ENCODE peak calls at places on chromosomes 7 and 10, in four cellular contexts. C is sigmoid colon, U is WERI-Rb-1, K is adrenal gland. B is an unnamed sample. For H3K36me3, the result is how much of the 10 kb centered on the place peaks cover.

GRCh38 chr10:103584216-103585010 is 90.9 kb downstream of the NEURL1 start:
- DNase-seq in C (no peak), U (no peak), K (no peak), B (no peak)

GRCh38 chr7:65475040-65475726 is 101.5 kb downstream of the ZNF92 start:
- DNase-seq in C (no peak), U (no peak), K (no peak), B (no peak)

GRCh38 chr7:7516662-7517061 is 19.0 kb downstream of the COL28A1 start:
- DNase-seq in C (no peak), U (no peak), K (no peak), B (no peak)

GRCh38 chr10:47044741-47045140 is 133.5 kb downstream of the PTPN20 start:
- DNase-seq in C (peak), U (no peak), K (peak), B (no peak)

GRCh38 chr10:31490858-31491504 is 172.0 kb downstream of the ZEB1 start:
- DNase-seq in C (no peak), U (peak), K (peak), B (no peak)

GRCh38 chr10:7475954-7476353 is 65.1 kb upstream of the SFMBT2 start:
- DNase-seq in C (no peak), U (no peak), K (no peak), B (no peak)

GRCh38 chr10:114507449-114507848 is 103.1 kb upstream of the AFAP1L2 start:
- DNase-seq in C (no peak), U (no peak), K (no peak), B (no peak)

GRCh38 chr10:122879339-122880273 is at the start of gene FAM24B:
- DNase-seq in C (peak), U (peak), K (peak), B (peak)

GRCh38 chr10:125407000-125407502 is 246.7 kb upstream of the CTBP2 start:
- DNase-seq in C (no peak), U (no peak), K (no peak), B (no peak)

GRCh38 chr10:58894929-58895328 is 281.5 kb upstream of the PHYHIPL start:
- DNase-seq in C (no peak), U (no peak), K (no peak), B (no peak)

GRCh38 chr10:37488792-37489657 is 363.6 kb downstream of the ANKRD30A start:
- DNase-seq in C (no peak), U (peak), K (peak), B (no peak)

GRCh38 chr7:2004841-2005351 is 227.8 kb downstream of the MAD1L1 start:
- DNase-seq in C (peak), U (no peak), K (peak), B (peak)

GRCh38 chr7:2002561-2003450 is 229.9 kb downstream of the MAD1L1 start:
- DNase-seq in C (peak), U (no peak), K (peak), B (peak)

GRCh38 chr7:2003931-2004812 is 228.6 kb downstream of the MAD1L1 start:
- DNase-seq in C (peak), U (no peak), K (peak), B (peak)

GRCh38 chr7:2001601-2002442 is 230.9 kb downstream of the MAD1L1 start:
- DNase-seq in C (peak), U (no peak), K (peak), B (peak)

DNA sequence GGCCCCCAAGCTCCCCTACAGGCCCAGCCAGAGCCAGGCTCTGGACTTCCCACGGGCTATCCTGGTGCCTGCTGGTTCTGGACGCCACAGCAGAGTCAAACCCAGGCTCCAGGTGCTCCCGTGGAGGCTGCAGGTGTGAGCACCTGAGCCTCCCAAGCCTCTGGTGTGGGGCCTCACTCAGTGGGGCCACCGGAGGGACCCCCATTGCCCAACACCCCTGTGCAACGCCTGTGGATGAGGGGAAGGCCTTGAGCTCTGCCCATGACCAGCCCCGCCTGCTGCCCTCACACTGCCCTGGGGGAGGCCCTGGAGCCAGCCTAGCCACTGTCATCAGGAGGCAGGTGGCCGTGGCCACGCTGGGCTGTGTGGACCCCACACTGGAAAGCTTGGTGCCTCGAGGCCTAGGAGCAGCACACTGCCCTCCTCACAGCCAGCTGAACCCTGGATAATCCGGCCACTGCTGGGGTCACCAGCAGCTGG is 229.3 kb downstream of the MAD1L1 start:
- DNase-seq in C (peak), U (no peak), K (peak), B (peak)
- H3K4me3 ChIP-seq in C (no peak), U (no peak), K (no peak), B (no peak)

DNA sequence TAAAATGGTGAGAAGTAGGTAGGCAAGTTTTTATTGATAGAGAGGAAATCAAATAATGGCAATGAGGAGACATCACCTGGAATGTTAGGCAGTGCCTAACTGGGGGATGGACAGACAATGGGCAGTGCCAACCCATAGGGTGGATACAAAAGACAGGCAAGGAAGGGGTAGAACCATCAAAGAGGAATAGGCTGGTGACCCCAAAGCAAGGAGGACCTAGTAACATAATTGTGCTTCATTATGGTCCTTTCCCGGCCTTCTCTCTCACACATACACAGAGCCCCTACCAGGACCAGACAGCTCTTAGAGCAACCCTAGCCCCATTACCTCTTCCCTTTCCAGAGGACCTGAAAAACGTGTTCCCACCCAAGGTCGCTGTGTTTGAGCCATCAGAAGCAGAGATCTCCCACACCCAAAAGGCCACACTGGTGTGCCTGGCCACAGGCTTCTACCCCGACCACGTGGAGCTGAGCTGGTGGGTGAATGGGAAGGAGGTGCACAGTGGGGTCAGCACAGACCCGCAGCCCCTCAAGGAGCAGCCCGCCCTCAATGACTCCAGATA is 30.0 kb downstream of the PRSS2 start:
- DNase-seq in C (no peak), U (no peak), K (no peak), B (no peak)
- H3K36me3 ChIP-seq in C (under half), U (under half), K (under half), B (under half)

DNA sequence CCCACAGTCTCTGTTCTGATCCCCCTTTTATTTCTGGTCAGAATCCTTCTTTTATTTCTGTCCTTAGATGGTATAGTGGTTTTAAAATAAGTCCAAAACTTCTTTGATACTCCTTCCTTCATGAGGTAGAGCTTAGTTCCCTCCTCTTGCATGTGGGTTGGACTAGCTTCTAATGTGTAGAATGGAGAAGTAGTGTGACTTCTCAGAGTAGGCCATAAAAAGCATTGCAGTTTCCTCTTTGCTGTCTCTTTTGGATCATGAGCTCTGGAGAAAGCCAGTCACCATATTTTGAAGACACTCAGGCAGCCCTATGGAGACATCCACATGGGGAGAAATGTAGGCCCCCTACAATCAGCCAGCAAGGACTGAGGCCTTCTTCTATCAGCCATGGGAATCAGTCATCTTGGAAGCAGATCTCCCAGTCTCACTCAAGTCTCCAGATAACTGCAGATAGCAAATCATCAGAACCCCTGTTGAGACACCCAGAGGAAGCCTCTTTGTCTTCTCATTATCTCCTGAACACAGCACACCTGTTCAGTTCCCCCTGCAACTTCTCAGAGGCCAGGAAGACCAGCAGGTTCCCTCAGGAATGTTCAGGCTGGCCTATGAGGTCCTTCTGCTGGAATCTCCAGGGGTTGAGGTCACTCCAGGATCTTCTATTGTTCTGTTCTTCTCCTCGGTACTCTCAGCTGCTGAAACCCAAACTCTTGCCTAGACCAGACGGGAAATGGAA is 511.9 kb upstream of the ZMIZ1 start:
- DNase-seq in C (no peak), U (no peak), K (no peak), B (no peak)
- TF ChIP-seq CTCF in C (no peak), U (no peak), K (no peak), B (no peak)

GRCh38 chr7:106597751-106598619 is 63.0 kb downstream of the CCDC71L start:
- DNase-seq in C (no peak), U (no peak), K (no peak), B (no peak)
- H3K4me3 ChIP-seq in C (peak), U (peak), K (no peak), B (peak)

DNA sequence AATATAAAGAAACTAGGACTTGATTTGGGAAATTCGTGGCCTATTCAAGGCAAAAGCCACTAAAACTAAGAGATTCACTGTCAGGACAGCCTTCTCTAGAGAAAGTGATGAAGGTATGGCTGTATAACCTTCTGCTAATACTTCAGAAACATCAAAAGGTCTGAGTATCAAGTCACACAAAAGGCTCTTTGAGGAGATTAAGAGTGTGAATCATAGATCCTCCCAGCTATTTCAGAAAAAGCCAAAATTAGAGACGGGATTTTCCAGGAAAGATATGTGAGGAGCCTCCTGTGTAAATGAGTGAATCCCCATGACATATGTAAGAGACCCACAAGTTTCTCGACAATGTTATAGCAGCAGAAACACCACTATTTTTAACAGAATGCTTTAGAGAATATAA is 56.2 kb downstream of the UBE3C start:
- DNase-seq in C (no peak), U (no peak), K (no peak), B (no peak)
- H3K36me3 ChIP-seq in C (under half), U (half or more), K (under half), B (under half)